ENCODE peak calls at places on chromosomes 2 and 18, in ten cellular contexts. One of them, this sample, is unnamed.

GRCh38 chr2:178306351-178307073 is 112.2 kb downstream of the OSBPL6 start:
- DNase-seq in upper lobe of left lung: peak
- DNase-seq in transverse colon: peak
- DNase-seq in H1: peak
- DNase-seq in SK-N-SH: peak
- DNase-seq in stomach: no peak
- DNase-seq in GM12878: peak
- DNase-seq in esophagus muscularis mucosa: no peak
- DNase-seq in sigmoid colon: no peak
- DNase-seq in K562: peak
- DNase-seq in this sample: no peak

GRCh38 chr18:48131042-48131441 is 200.6 kb upstream of the SMAD2 start:
- DNase-seq in upper lobe of left lung: no peak
- DNase-seq in esophagus muscularis mucosa: no peak
- DNase-seq in GM12878: no peak
- DNase-seq in SK-N-SH: no peak
- DNase-seq in sigmoid colon: no peak
- DNase-seq in stomach: no peak
- DNase-seq in transverse colon: no peak
- DNase-seq in K562: no peak
- DNase-seq in H1: no peak
- DNase-seq in this sample: peak

GRCh38 chr2:237603718-237604362 is 13.3 kb upstream of the RAB17 start:
- DNase-seq in H1: no peak
- DNase-seq in GM12878: peak
- DNase-seq in stomach: no peak
- DNase-seq in sigmoid colon: no peak
- DNase-seq in esophagus muscularis mucosa: no peak
- DNase-seq in upper lobe of left lung: no peak
- DNase-seq in transverse colon: peak
- DNase-seq in SK-N-SH: no peak
- DNase-seq in K562: no peak
- DNase-seq in this sample: no peak

GRCh38 chr2:147569426-147569825 is 275.4 kb upstream of the ACVR2A start:
- DNase-seq in K562: no peak
- DNase-seq in transverse colon: no peak
- DNase-seq in esophagus muscularis mucosa: no peak
- DNase-seq in SK-N-SH: no peak
- DNase-seq in upper lobe of left lung: no peak
- DNase-seq in sigmoid colon: no peak
- DNase-seq in GM12878: no peak
- DNase-seq in H1: no peak
- DNase-seq in stomach: no peak
- DNase-seq in this sample: no peak

GRCh38 chr18:79481041-79481790 is 85.5 kb downstream of the NFATC1 start:
- DNase-seq in K562: no peak
- DNase-seq in H1: no peak
- DNase-seq in stomach: no peak
- DNase-seq in sigmoid colon: peak
- DNase-seq in transverse colon: no peak
- DNase-seq in SK-N-SH: no peak
- DNase-seq in GM12878: no peak
- DNase-seq in upper lobe of left lung: no peak
- DNase-seq in esophagus muscularis mucosa: no peak
- DNase-seq in this sample: peak

GRCh38 chr2:184562532-184562931 is 35.8 kb upstream of the ZNF804A start:
- DNase-seq in upper lobe of left lung: peak
- DNase-seq in H1: no peak
- DNase-seq in esophagus muscularis mucosa: no peak
- DNase-seq in stomach: no peak
- DNase-seq in GM12878: no peak
- DNase-seq in sigmoid colon: no peak
- DNase-seq in K562: no peak
- DNase-seq in SK-N-SH: no peak
- DNase-seq in transverse colon: no peak
- DNase-seq in this sample: no peak

GRCh38 chr2:160407393-160408204 is 86.0 kb downstream of the RBMS1 start:
- DNase-seq in sigmoid colon: peak
- DNase-seq in transverse colon: peak
- DNase-seq in K562: peak
- DNase-seq in SK-N-SH: peak
- DNase-seq in stomach: peak
- DNase-seq in H1: peak
- DNase-seq in upper lobe of left lung: peak
- DNase-seq in GM12878: no peak
- DNase-seq in esophagus muscularis mucosa: no peak
- DNase-seq in this sample: no peak

GRCh38 chr2:96552284-96553175 is 16.0 kb downstream of the ARID5A start:
- DNase-seq in K562: no peak
- DNase-seq in upper lobe of left lung: no peak
- DNase-seq in SK-N-SH: peak
- DNase-seq in sigmoid colon: no peak
- DNase-seq in stomach: no peak
- DNase-seq in esophagus muscularis mucosa: no peak
- DNase-seq in H1: no peak
- DNase-seq in GM12878: no peak
- DNase-seq in transverse colon: no peak
- DNase-seq in this sample: no peak

GRCh38 chr2:141455211-141455826 is 675.5 kb downstream of the LRP1B start:
- DNase-seq in H1: no peak
- DNase-seq in SK-N-SH: peak
- DNase-seq in upper lobe of left lung: no peak
- DNase-seq in transverse colon: no peak
- DNase-seq in esophagus muscularis mucosa: no peak
- DNase-seq in K562: no peak
- DNase-seq in stomach: no peak
- DNase-seq in GM12878: no peak
- DNase-seq in sigmoid colon: no peak
- DNase-seq in this sample: no peak

GRCh38 chr18:80229342-80229741 is 18.0 kb downstream of the PARD6G start:
- DNase-seq in upper lobe of left lung: no peak
- DNase-seq in esophagus muscularis mucosa: peak
- DNase-seq in stomach: no peak
- DNase-seq in sigmoid colon: peak
- DNase-seq in H1: peak
- DNase-seq in K562: no peak
- DNase-seq in SK-N-SH: no peak
- DNase-seq in GM12878: no peak
- DNase-seq in transverse colon: no peak
- DNase-seq in this sample: no peak

GRCh38 chr2:75186829-75187228 is 12.5 kb downstream of the TACR1 start:
- DNase-seq in H1: no peak
- DNase-seq in SK-N-SH: peak
- DNase-seq in stomach: no peak
- DNase-seq in GM12878: no peak
- DNase-seq in transverse colon: no peak
- DNase-seq in K562: no peak
- DNase-seq in esophagus muscularis mucosa: no peak
- DNase-seq in sigmoid colon: peak
- DNase-seq in upper lobe of left lung: no peak
- DNase-seq in this sample: no peak

GRCh38 chr2:128262315-128263253 is 56.1 kb downstream of the HS6ST1 start:
- DNase-seq in sigmoid colon: no peak
- DNase-seq in GM12878: no peak
- DNase-seq in H1: no peak
- DNase-seq in transverse colon: no peak
- DNase-seq in K562: no peak
- DNase-seq in stomach: no peak
- DNase-seq in SK-N-SH: no peak
- DNase-seq in esophagus muscularis mucosa: no peak
- DNase-seq in upper lobe of left lung: no peak
- DNase-seq in this sample: no peak

GRCh38 chr18:56563568-56563967 is 74.8 kb downstream of the TXNL1 start:
- DNase-seq in SK-N-SH: no peak
- DNase-seq in upper lobe of left lung: no peak
- DNase-seq in transverse colon: no peak
- DNase-seq in GM12878: no peak
- DNase-seq in stomach: no peak
- DNase-seq in H1: peak
- DNase-seq in esophagus muscularis mucosa: no peak
- DNase-seq in sigmoid colon: no peak
- DNase-seq in K562: peak
- DNase-seq in this sample: no peak

GRCh38 chr2:179020156-179020750 is 29.7 kb downstream of the CCDC141 start:
- DNase-seq in stomach: peak
- DNase-seq in K562: peak
- DNase-seq in transverse colon: no peak
- DNase-seq in H1: peak
- DNase-seq in SK-N-SH: peak
- DNase-seq in GM12878: no peak
- DNase-seq in sigmoid colon: no peak
- DNase-seq in esophagus muscularis mucosa: no peak
- DNase-seq in upper lobe of left lung: peak
- DNase-seq in this sample: no peak

GRCh38 chr2:72136933-72137497 is 10.6 kb downstream of the CYP26B1 start:
- DNase-seq in K562: no peak
- DNase-seq in stomach: no peak
- DNase-seq in upper lobe of left lung: no peak
- DNase-seq in esophagus muscularis mucosa: no peak
- DNase-seq in sigmoid colon: peak
- DNase-seq in transverse colon: no peak
- DNase-seq in H1: no peak
- DNase-seq in SK-N-SH: no peak
- DNase-seq in GM12878: no peak
- DNase-seq in this sample: no peak

GRCh38 chr18:43572165-43572564 is 294.9 kb upstream of the SYT4 start:
- DNase-seq in stomach: no peak
- DNase-seq in esophagus muscularis mucosa: no peak
- DNase-seq in SK-N-SH: no peak
- DNase-seq in sigmoid colon: no peak
- DNase-seq in H1: no peak
- DNase-seq in K562: no peak
- DNase-seq in GM12878: no peak
- DNase-seq in upper lobe of left lung: no peak
- DNase-seq in transverse colon: no peak
- DNase-seq in this sample: no peak

GRCh38 chr2:109176928-109177327 is 47.9 kb downstream of the SH3RF3 start:
- DNase-seq in esophagus muscularis mucosa: no peak
- DNase-seq in H1: no peak
- DNase-seq in upper lobe of left lung: no peak
- DNase-seq in K562: no peak
- DNase-seq in transverse colon: no peak
- DNase-seq in SK-N-SH: no peak
- DNase-seq in sigmoid colon: no peak
- DNase-seq in GM12878: no peak
- DNase-seq in stomach: no peak
- DNase-seq in this sample: no peak

GRCh38 chr18:25164837-25165791 is 186.9 kb downstream of the ZNF521 start:
- DNase-seq in GM12878: no peak
- DNase-seq in sigmoid colon: no peak
- DNase-seq in K562: no peak
- DNase-seq in esophagus muscularis mucosa: no peak
- DNase-seq in SK-N-SH: no peak
- DNase-seq in H1: no peak
- DNase-seq in transverse colon: no peak
- DNase-seq in upper lobe of left lung: peak
- DNase-seq in stomach: no peak
- DNase-seq in this sample: no peak

GRCh38 chr2:60764736-60765534 is 8.9 kb downstream of the PAPOLG start:
- DNase-seq in upper lobe of left lung: no peak
- DNase-seq in sigmoid colon: no peak
- DNase-seq in stomach: no peak
- DNase-seq in SK-N-SH: no peak
- DNase-seq in K562: no peak
- DNase-seq in H1: no peak
- DNase-seq in GM12878: no peak
- DNase-seq in esophagus muscularis mucosa: no peak
- DNase-seq in transverse colon: no peak
- DNase-seq in this sample: no peak

GRCh38 chr2:158391361-158391760 is 65.2 kb downstream of the CCDC148 start:
- DNase-seq in upper lobe of left lung: no peak
- DNase-seq in sigmoid colon: no peak
- DNase-seq in SK-N-SH: no peak
- DNase-seq in esophagus muscularis mucosa: no peak
- DNase-seq in K562: no peak
- DNase-seq in GM12878: no peak
- DNase-seq in stomach: no peak
- DNase-seq in H1: no peak
- DNase-seq in transverse colon: no peak
- DNase-seq in this sample: no peak
- TF ChIP-seq EP300 in upper lobe of left lung: no peak
- TF ChIP-seq EP300 in sigmoid colon: no peak
- TF ChIP-seq EP300 in SK-N-SH: no peak
- TF ChIP-seq EP300 in esophagus muscularis mucosa: no peak
- TF ChIP-seq EP300 in K562: no peak
- TF ChIP-seq EP300 in GM12878: no peak
- TF ChIP-seq EP300 in stomach: no peak
- TF ChIP-seq EP300 in H1: no peak
- TF ChIP-seq EP300 in transverse colon: no peak
- TF ChIP-seq EP300 in this sample: no peak

GRCh38 chr2:69385443-69386151 is 1.4 kb downstream of the GFPT1 start:
- DNase-seq in upper lobe of left lung: no peak
- DNase-seq in K562: no peak
- DNase-seq in stomach: no peak
- DNase-seq in transverse colon: peak
- DNase-seq in SK-N-SH: no peak
- DNase-seq in GM12878: no peak
- DNase-seq in esophagus muscularis mucosa: no peak
- DNase-seq in sigmoid colon: no peak
- DNase-seq in H1: no peak
- DNase-seq in this sample: no peak
- H3K4me3 ChIP-seq in upper lobe of left lung: peak
- H3K4me3 ChIP-seq in K562: peak
- H3K4me3 ChIP-seq in stomach: peak
- H3K4me3 ChIP-seq in transverse colon: peak
- H3K4me3 ChIP-seq in SK-N-SH: peak
- H3K4me3 ChIP-seq in GM12878: peak
- H3K4me3 ChIP-seq in esophagus muscularis mucosa: peak
- H3K4me3 ChIP-seq in sigmoid colon: no peak
- H3K4me3 ChIP-seq in H1: no peak
- H3K4me3 ChIP-seq in this sample: peak

DNA sequence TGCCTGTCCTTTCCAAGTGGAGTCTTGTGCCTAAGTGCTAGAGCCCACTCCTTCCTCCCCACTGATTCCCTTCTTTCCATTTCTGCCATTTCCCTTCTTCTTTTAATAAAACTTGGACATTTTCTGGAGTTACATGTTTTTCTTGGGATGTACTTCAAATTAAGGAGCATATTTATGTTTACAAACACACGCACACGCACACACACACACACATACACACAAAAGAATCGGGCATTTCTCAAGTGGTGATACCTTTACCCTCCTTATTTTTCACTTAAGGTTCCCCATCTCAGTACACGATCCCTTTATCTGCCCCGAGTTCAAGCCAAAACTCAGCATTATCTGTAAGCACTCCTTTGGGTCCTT is 154.3 kb downstream of the TGIF1 start:
- DNase-seq in H1: no peak
- DNase-seq in esophagus muscularis mucosa: no peak
- DNase-seq in transverse colon: no peak
- DNase-seq in sigmoid colon: no peak
- DNase-seq in stomach: no peak
- DNase-seq in upper lobe of left lung: no peak
- DNase-seq in SK-N-SH: no peak
- DNase-seq in GM12878: no peak
- DNase-seq in K562: no peak
- DNase-seq in this sample: no peak
- TF ChIP-seq POLR2AphosphoS5 in H1: no peak
- TF ChIP-seq POLR2AphosphoS5 in esophagus muscularis mucosa: no peak
- TF ChIP-seq POLR2AphosphoS5 in transverse colon: no peak
- TF ChIP-seq POLR2AphosphoS5 in sigmoid colon: no peak
- TF ChIP-seq POLR2AphosphoS5 in stomach: no peak
- TF ChIP-seq POLR2AphosphoS5 in upper lobe of left lung: no peak
- TF ChIP-seq POLR2AphosphoS5 in SK-N-SH: no peak
- TF ChIP-seq POLR2AphosphoS5 in GM12878: no peak
- TF ChIP-seq POLR2AphosphoS5 in K562: no peak
- TF ChIP-seq POLR2AphosphoS5 in this sample: no peak

GRCh38 chr2:2845267-2845666 is 514.2 kb upstream of the MYT1L start:
- DNase-seq in SK-N-SH: no peak
- DNase-seq in esophagus muscularis mucosa: no peak
- DNase-seq in upper lobe of left lung: peak
- DNase-seq in stomach: no peak
- DNase-seq in GM12878: no peak
- DNase-seq in transverse colon: no peak
- DNase-seq in K562: no peak
- DNase-seq in sigmoid colon: no peak
- DNase-seq in H1: no peak
- DNase-seq in this sample: no peak
- TF ChIP-seq EP300 in SK-N-SH: no peak
- TF ChIP-seq EP300 in esophagus muscularis mucosa: no peak
- TF ChIP-seq EP300 in upper lobe of left lung: no peak
- TF ChIP-seq EP300 in stomach: no peak
- TF ChIP-seq EP300 in GM12878: no peak
- TF ChIP-seq EP300 in transverse colon: no peak
- TF ChIP-seq EP300 in K562: no peak
- TF ChIP-seq EP300 in sigmoid colon: no peak
- TF ChIP-seq EP300 in H1: no peak
- TF ChIP-seq EP300 in this sample: no peak

This sample was measured in suprapubic skin.